ENCODE peak calls at places on chromosomes 7 and 10, in four cellular contexts. One of them, this sample, is unnamed.

GRCh38 chr10:11197854-11198253 is 180.2 kb downstream of the CELF2 start:
- DNase-seq in GM12878: no peak
- DNase-seq in K562: no peak
- DNase-seq in A549: no peak
- DNase-seq in this sample: no peak

GRCh38 chr7:45451636-45452035 is 122.5 kb upstream of the ADCY1 start:
- DNase-seq in K562: no peak
- DNase-seq in GM12878: no peak
- DNase-seq in A549: no peak
- DNase-seq in this sample: no peak

GRCh38 chr7:35260254-35260653 is 6.4 kb upstream of the TBX20 start:
- DNase-seq in GM12878: no peak
- DNase-seq in K562: no peak
- DNase-seq in A549: no peak
- DNase-seq in this sample: no peak

GRCh38 chr7:29471444-29472138 is 92.0 kb upstream of the PRR15 start:
- DNase-seq in K562: no peak
- DNase-seq in GM12878: no peak
- DNase-seq in A549: no peak
- DNase-seq in this sample: peak

GRCh38 chr7:135709508-135709907 is 18.5 kb downstream of the SLC13A4 start:
- DNase-seq in GM12878: no peak
- DNase-seq in K562: no peak
- DNase-seq in A549: no peak
- DNase-seq in this sample: no peak

GRCh38 chr10:86647773-86648705 is 6.3 kb upstream of the OPN4 start:
- DNase-seq in K562: no peak
- DNase-seq in GM12878: no peak
- DNase-seq in A549: no peak
- DNase-seq in this sample: no peak

GRCh38 chr7:45217358-45217757 is 59.8 kb downstream of the RAMP3 start:
- DNase-seq in K562: peak
- DNase-seq in GM12878: no peak
- DNase-seq in A549: peak
- DNase-seq in this sample: peak

GRCh38 chr10:100518761-100519241 is 860 bp downstream of the SEC31B start:
- DNase-seq in A549: peak
- DNase-seq in GM12878: no peak
- DNase-seq in K562: peak
- DNase-seq in this sample: peak

GRCh38 chr10:46228076-46229071 is 58.4 kb upstream of the ANTXRL start:
- DNase-seq in K562: peak
- DNase-seq in A549: peak
- DNase-seq in GM12878: no peak
- DNase-seq in this sample: peak

GRCh38 chr7:74039337-74039736 is 11.4 kb downstream of the ELN start:
- DNase-seq in K562: no peak
- DNase-seq in GM12878: no peak
- DNase-seq in A549: no peak
- DNase-seq in this sample: no peak

GRCh38 chr7:11207565-11207964 is 233.9 kb downstream of the PHF14 start:
- DNase-seq in K562: no peak
- DNase-seq in GM12878: no peak
- DNase-seq in A549: no peak
- DNase-seq in this sample: no peak

GRCh38 chr7:26657139-26657753 is 207.1 kb downstream of the SKAP2 start:
- DNase-seq in K562: no peak
- DNase-seq in A549: no peak
- DNase-seq in GM12878: no peak
- DNase-seq in this sample: no peak

GRCh38 chr7:128906001-128906765 is 4.3 kb downstream of the KCP start:
- DNase-seq in GM12878: no peak
- DNase-seq in A549: no peak
- DNase-seq in K562: no peak
- DNase-seq in this sample: no peak

GRCh38 chr10:87752571-87752970 is 65.5 kb downstream of the ATAD1 start:
- DNase-seq in A549: no peak
- DNase-seq in GM12878: no peak
- DNase-seq in K562: no peak
- DNase-seq in this sample: no peak

GRCh38 chr10:17479015-17479615 is 24.7 kb upstream of the ST8SIA6 start:
- DNase-seq in A549: no peak
- DNase-seq in GM12878: no peak
- DNase-seq in K562: no peak
- DNase-seq in this sample: no peak

GRCh38 chr7:45391618-45392451 is 182.3 kb upstream of the ADCY1 start:
- DNase-seq in GM12878: no peak
- DNase-seq in A549: no peak
- DNase-seq in K562: peak
- DNase-seq in this sample: no peak

GRCh38 chr10:88763441-88763840 is 3.6 kb downstream of the LIPN start:
- DNase-seq in A549: no peak
- DNase-seq in GM12878: no peak
- DNase-seq in K562: no peak
- DNase-seq in this sample: no peak

GRCh38 chr7:17229257-17229656 is 69.2 kb upstream of the AHR start:
- DNase-seq in GM12878: no peak
- DNase-seq in A549: no peak
- DNase-seq in K562: no peak
- DNase-seq in this sample: no peak

DNA sequence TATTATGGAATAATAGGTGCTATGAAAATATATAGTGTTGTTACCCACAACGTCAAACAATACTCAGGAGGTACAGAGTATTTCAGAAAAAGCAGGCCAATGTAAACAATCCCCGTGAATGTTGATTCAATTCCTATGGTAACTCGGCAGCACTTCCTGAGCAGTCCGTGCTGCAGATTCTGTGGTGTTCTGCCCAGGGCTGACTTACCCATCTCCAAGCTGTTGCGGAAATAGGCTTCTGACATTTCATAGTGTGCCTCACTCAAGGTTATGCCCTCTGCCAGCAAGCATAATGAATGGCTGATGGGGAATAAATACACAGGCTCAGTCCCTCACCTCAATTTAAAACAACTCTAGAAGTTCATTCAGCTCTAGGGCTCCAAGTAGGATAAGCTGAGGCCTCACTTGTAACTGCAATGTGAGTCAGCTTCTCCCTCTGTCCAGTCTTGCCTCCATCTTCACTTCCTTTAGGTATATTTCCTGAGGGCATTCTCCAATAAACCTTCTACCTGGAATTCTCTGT is 177.6 kb downstream of the GNAI1 start:
- DNase-seq in GM12878: no peak
- DNase-seq in K562: no peak
- DNase-seq in A549: peak
- DNase-seq in this sample: peak
- TF ChIP-seq CHD4 in GM12878: no peak
- TF ChIP-seq CHD4 in K562: no peak
- TF ChIP-seq CHD4 in A549: no peak
- TF ChIP-seq CHD4 in this sample: no peak

DNA sequence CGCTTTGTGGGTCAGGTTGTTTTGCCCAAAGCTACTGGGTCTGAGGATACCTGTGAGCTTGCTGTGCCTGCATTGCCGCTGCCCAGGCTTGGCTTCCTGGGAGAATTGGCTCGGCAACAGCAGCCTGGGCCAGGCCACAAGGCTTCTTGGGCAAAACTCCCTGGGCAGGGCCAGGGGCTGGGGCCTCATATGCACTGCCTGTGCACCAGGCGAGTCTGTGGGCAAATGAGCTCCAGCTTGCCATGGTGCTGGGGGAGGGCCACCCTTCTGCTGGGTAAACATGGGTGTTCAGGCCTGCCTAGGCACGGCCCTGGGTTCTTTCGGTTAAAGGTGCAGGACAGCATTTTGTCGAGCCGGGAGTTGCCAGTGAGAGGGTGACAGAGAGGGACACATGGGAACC is 19.4 kb downstream of the ZMIZ1 start:
- DNase-seq in GM12878: no peak
- DNase-seq in K562: no peak
- DNase-seq in A549: no peak
- DNase-seq in this sample: no peak
- TF ChIP-seq RFX5 in GM12878: no peak
- TF ChIP-seq RFX5 in K562: no peak
- TF ChIP-seq RFX5 in A549: no peak
- TF ChIP-seq RFX5 in this sample: no peak

DNA sequence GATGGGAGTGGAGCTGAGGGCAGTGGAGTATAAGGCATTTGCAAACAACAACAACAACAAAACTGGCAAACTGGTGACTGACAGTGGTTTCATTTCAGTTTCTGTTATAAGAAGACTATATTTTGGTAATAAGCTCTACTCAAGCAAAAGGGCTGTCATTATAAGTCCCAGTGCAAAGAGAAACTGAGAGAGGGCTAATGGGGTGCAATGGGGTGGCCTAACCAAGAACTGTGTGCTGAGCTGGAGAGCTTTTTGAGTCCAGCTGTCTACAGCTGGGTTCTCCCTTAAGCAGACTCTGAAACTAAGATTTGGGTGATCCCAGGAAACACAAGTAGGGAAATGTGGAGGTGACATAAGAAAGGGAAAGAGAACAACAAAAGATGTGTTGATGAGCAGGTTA is 439.3 kb downstream of the ADRA2A start:
- DNase-seq in GM12878: no peak
- DNase-seq in K562: no peak
- DNase-seq in A549: no peak
- DNase-seq in this sample: no peak
- H3K4me2 ChIP-seq in GM12878: no peak
- H3K4me2 ChIP-seq in K562: no peak
- H3K4me2 ChIP-seq in A549: no peak
- H3K4me2 ChIP-seq in this sample: no peak

DNA sequence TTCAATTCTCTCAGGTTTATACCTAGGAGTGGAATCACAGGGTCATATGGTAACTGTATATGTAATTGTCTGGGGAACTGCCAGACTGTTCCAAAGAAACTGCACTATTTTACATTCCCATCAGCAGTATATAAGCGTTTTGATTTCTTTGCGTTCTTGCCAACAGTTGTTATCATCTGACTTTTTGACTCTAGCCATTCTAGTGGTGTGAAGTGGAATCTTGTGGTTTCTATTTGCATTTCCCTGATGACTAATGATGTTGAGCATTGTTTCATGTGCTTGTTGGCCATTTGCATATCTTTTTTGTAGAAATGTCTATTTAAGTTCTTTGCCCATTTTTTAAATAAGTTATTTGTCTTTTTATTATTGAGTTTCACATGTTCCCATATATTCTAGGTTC is 44.3 kb upstream of the ZC3HAV1 start:
- DNase-seq in GM12878: no peak
- DNase-seq in K562: no peak
- DNase-seq in A549: no peak
- DNase-seq in this sample: no peak
- TF ChIP-seq CHD4 in GM12878: no peak
- TF ChIP-seq CHD4 in K562: no peak
- TF ChIP-seq CHD4 in A549: no peak
- TF ChIP-seq CHD4 in this sample: no peak

DNA sequence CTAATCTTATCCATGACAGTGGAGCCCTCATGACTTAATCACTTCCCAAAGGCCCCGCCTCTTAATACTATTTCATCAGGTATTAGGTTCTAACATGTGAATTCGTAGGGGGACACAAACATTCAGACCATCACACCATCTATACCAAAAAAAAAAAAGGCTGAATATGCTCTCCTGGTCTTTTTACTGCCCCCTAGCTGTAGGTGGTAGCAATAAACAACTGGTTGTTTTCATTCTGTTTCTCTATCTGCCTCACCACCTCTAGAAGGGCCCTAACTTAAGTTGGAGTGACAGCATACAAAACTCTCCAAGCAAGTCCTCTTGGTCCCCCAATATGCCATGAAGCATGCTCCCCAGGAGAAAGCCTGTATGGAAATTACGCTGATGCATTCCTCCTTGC is 94.1 kb downstream of the GRM8 start:
- DNase-seq in K562: peak
- DNase-seq in A549: no peak
- DNase-seq in GM12878: no peak
- DNase-seq in this sample: peak
- TF ChIP-seq RFX5 in K562: no peak
- TF ChIP-seq RFX5 in A549: no peak
- TF ChIP-seq RFX5 in GM12878: no peak
- TF ChIP-seq RFX5 in this sample: no peak

GRCh38 chr10:77390481-77390891 is 247.1 kb downstream of the KCNMA1 start:
- DNase-seq in A549: no peak
- DNase-seq in K562: no peak
- DNase-seq in GM12878: no peak
- DNase-seq in this sample: no peak
- H3K4me2 ChIP-seq in A549: no peak
- H3K4me2 ChIP-seq in K562: no peak
- H3K4me2 ChIP-seq in GM12878: no peak
- H3K4me2 ChIP-seq in this sample: no peak

DNA sequence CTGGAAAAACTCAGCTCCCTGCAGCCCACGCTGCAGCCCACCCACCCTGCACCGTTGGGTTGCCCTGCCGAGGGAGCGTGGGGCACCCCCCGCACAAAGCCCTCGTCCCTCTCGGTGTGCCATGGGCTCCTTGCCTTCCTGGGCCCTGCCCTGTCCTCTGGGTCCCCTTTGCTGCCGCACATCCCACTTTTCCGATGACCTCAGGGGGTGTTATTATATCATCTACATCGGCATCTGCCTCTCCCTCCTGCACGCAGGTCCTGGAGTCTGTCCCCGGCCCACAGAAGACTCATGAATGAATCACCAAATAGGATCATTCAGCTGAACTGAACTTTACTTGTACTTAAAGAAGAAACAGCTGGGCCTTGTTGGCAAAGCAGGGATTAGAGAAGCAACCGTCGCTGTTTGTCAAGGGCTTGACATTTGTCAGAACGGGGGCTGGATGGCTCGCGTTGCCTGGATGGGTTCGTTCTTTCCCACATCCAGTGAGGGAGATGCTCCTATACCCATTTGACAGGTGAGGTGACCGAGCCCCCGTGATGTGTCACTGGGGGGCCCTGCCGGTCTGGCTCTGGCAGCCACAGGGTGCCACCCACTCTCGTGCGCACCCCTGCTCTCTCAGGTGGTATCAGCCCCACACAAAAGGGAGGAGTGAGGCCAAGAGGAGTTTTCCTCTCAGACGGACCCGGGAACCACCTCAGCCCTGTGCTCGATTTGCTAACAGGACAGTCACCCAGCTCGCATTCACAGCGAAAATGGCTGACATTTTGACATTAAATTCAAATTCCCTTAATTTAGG is 58.6 kb upstream of the EBF3 start:
- DNase-seq in A549: no peak
- DNase-seq in GM12878: no peak
- DNase-seq in K562: no peak
- DNase-seq in this sample: no peak
- TF ChIP-seq CHD4 in A549: no peak
- TF ChIP-seq CHD4 in GM12878: no peak
- TF ChIP-seq CHD4 in K562: no peak
- TF ChIP-seq CHD4 in this sample: no peak

DNA sequence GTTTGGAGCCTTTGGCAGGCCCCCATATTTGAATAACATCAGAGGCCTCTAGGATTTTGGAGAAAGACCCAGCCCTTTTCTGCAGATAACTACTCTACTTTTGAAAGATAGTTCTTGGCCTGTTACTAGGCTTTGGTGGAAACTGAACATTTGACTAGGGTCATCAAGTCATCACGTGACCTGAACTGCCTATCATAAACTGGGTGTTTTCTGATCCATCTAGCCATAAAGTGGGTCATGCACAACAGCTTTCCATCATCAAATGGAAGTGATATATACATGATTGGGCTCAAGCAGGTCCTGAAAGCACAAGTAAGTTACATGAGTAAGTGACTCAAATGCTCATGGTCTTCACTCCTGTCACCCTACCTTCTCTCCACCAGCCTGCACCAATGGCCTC is 552.3 kb upstream of the GRM3 start:
- DNase-seq in GM12878: no peak
- DNase-seq in A549: no peak
- DNase-seq in K562: no peak
- DNase-seq in this sample: no peak
- TF ChIP-seq RFX5 in GM12878: no peak
- TF ChIP-seq RFX5 in A549: no peak
- TF ChIP-seq RFX5 in K562: no peak
- TF ChIP-seq RFX5 in this sample: no peak

GRCh38 chr10:14585287-14586193 is 189.2 kb downstream of the FAM107B start:
- DNase-seq in K562: no peak
- DNase-seq in A549: no peak
- DNase-seq in GM12878: no peak
- DNase-seq in this sample: peak
- H3K4me2 ChIP-seq in K562: no peak
- H3K4me2 ChIP-seq in A549: peak
- H3K4me2 ChIP-seq in GM12878: peak
- H3K4me2 ChIP-seq in this sample: peak